ENCODE peak calls at places on chromosomes 2 and 18, in nine cellular contexts. One of them, this sample, is unnamed.
A peak's percentile ranks its signal among the peaks of the same experiment; 100 is the strongest.

GRCh38 chr2:117401582-117401981 is 412.9 kb upstream of the DDX18 start:
- DNase-seq in NCI-H510A: no peak
- DNase-seq in cerebellum: no peak
- DNase-seq in hypothalamus: no peak
- DNase-seq in T follicular helper cell: no peak
- DNase-seq in hepatocyte: no peak
- DNase-seq in activated CD8-positive, alpha-beta memory T cell treated with anti-CD3 and anti-CD28 coated beads for 4 hours: no peak
- DNase-seq in mesenteric fat pad: no peak
- DNase-seq in kidney tubule cell: no peak
- DNase-seq in this sample: no peak

GRCh38 chr18:32769242-32770180 is 3.3 kb downstream of the KLHL14 start:
- DNase-seq in hepatocyte: peak; percentile 26
- DNase-seq in NCI-H510A: peak; percentile 76
- DNase-seq in activated CD8-positive, alpha-beta memory T cell treated with anti-CD3 and anti-CD28 coated beads for 4 hours: no peak
- DNase-seq in mesenteric fat pad: no peak
- DNase-seq in hypothalamus: no peak
- DNase-seq in cerebellum: no peak
- DNase-seq in kidney tubule cell: no peak
- DNase-seq in T follicular helper cell: no peak
- DNase-seq in this sample: no peak

GRCh38 chr2:160205511-160205910 is 5.4 kb upstream of the ITGB6 start:
- DNase-seq in hypothalamus: no peak
- DNase-seq in NCI-H510A: no peak
- DNase-seq in kidney tubule cell: peak; percentile 100
- DNase-seq in mesenteric fat pad: no peak
- DNase-seq in T follicular helper cell: no peak
- DNase-seq in hepatocyte: peak; percentile 81
- DNase-seq in activated CD8-positive, alpha-beta memory T cell treated with anti-CD3 and anti-CD28 coated beads for 4 hours: no peak
- DNase-seq in cerebellum: no peak
- DNase-seq in this sample: peak; percentile 100

GRCh38 chr2:43075054-43075593 is 151.3 kb downstream of the ZFP36L2 start:
- DNase-seq in kidney tubule cell: peak; percentile 88
- DNase-seq in T follicular helper cell: no peak
- DNase-seq in activated CD8-positive, alpha-beta memory T cell treated with anti-CD3 and anti-CD28 coated beads for 4 hours: no peak
- DNase-seq in mesenteric fat pad: peak; percentile 90
- DNase-seq in hypothalamus: no peak
- DNase-seq in cerebellum: no peak
- DNase-seq in NCI-H510A: no peak
- DNase-seq in hepatocyte: peak; percentile 74
- DNase-seq in this sample: peak; percentile 100

GRCh38 chr2:25379535-25379934 is 37.8 kb upstream of the DNMT3A start:
- DNase-seq in cerebellum: no peak
- DNase-seq in activated CD8-positive, alpha-beta memory T cell treated with anti-CD3 and anti-CD28 coated beads for 4 hours: no peak
- DNase-seq in NCI-H510A: no peak
- DNase-seq in kidney tubule cell: no peak
- DNase-seq in mesenteric fat pad: peak; percentile 43
- DNase-seq in hepatocyte: peak; percentile 1
- DNase-seq in hypothalamus: no peak
- DNase-seq in T follicular helper cell: no peak
- DNase-seq in this sample: no peak

GRCh38 chr2:107020386-107020785 is 134.4 kb upstream of the ST6GAL2 start:
- DNase-seq in hepatocyte: no peak
- DNase-seq in hypothalamus: no peak
- DNase-seq in kidney tubule cell: no peak
- DNase-seq in mesenteric fat pad: no peak
- DNase-seq in cerebellum: no peak
- DNase-seq in activated CD8-positive, alpha-beta memory T cell treated with anti-CD3 and anti-CD28 coated beads for 4 hours: no peak
- DNase-seq in T follicular helper cell: no peak
- DNase-seq in NCI-H510A: no peak
- DNase-seq in this sample: no peak

GRCh38 chr2:236862526-236862925 is 223.2 kb upstream of the COPS8 start:
- DNase-seq in cerebellum: no peak
- DNase-seq in kidney tubule cell: no peak
- DNase-seq in hypothalamus: no peak
- DNase-seq in T follicular helper cell: no peak
- DNase-seq in mesenteric fat pad: peak; percentile 62
- DNase-seq in hepatocyte: no peak
- DNase-seq in NCI-H510A: no peak
- DNase-seq in activated CD8-positive, alpha-beta memory T cell treated with anti-CD3 and anti-CD28 coated beads for 4 hours: no peak
- DNase-seq in this sample: no peak

GRCh38 chr2:238684362-238685326 is 163.2 kb upstream of the TWIST2 start:
- DNase-seq in activated CD8-positive, alpha-beta memory T cell treated with anti-CD3 and anti-CD28 coated beads for 4 hours: no peak
- DNase-seq in NCI-H510A: no peak
- DNase-seq in hypothalamus: no peak
- DNase-seq in kidney tubule cell: peak; percentile 76
- DNase-seq in T follicular helper cell: no peak
- DNase-seq in cerebellum: no peak
- DNase-seq in hepatocyte: peak; percentile 79
- DNase-seq in mesenteric fat pad: no peak
- DNase-seq in this sample: peak; percentile 99

GRCh38 chr2:197240018-197240712 is 70.4 kb downstream of the ANKRD44 start:
- DNase-seq in hypothalamus: no peak
- DNase-seq in hepatocyte: no peak
- DNase-seq in cerebellum: no peak
- DNase-seq in NCI-H510A: no peak
- DNase-seq in mesenteric fat pad: no peak
- DNase-seq in kidney tubule cell: no peak
- DNase-seq in T follicular helper cell: no peak
- DNase-seq in activated CD8-positive, alpha-beta memory T cell treated with anti-CD3 and anti-CD28 coated beads for 4 hours: no peak
- DNase-seq in this sample: no peak

GRCh38 chr2:235500761-235501662 is 7.2 kb downstream of the AGAP1 start:
- DNase-seq in activated CD8-positive, alpha-beta memory T cell treated with anti-CD3 and anti-CD28 coated beads for 4 hours: no peak
- DNase-seq in mesenteric fat pad: no peak
- DNase-seq in hepatocyte: no peak
- DNase-seq in hypothalamus: no peak
- DNase-seq in kidney tubule cell: peak; percentile 65
- DNase-seq in cerebellum: no peak
- DNase-seq in T follicular helper cell: no peak
- DNase-seq in NCI-H510A: no peak
- DNase-seq in this sample: peak; percentile 51

GRCh38 chr2:63044360-63045327 is 6.0 kb upstream of the OTX1 start:
- DNase-seq in NCI-H510A: no peak
- DNase-seq in cerebellum: no peak
- DNase-seq in activated CD8-positive, alpha-beta memory T cell treated with anti-CD3 and anti-CD28 coated beads for 4 hours: no peak
- DNase-seq in hypothalamus: no peak
- DNase-seq in hepatocyte: no peak
- DNase-seq in kidney tubule cell: no peak
- DNase-seq in T follicular helper cell: no peak
- DNase-seq in mesenteric fat pad: no peak
- DNase-seq in this sample: no peak

GRCh38 chr2:161208527-161209139 is 48.4 kb downstream of the TANK start:
- DNase-seq in kidney tubule cell: peak; percentile 88
- DNase-seq in NCI-H510A: no peak
- DNase-seq in T follicular helper cell: no peak
- DNase-seq in activated CD8-positive, alpha-beta memory T cell treated with anti-CD3 and anti-CD28 coated beads for 4 hours: no peak
- DNase-seq in mesenteric fat pad: no peak
- DNase-seq in hepatocyte: peak; percentile 25
- DNase-seq in hypothalamus: no peak
- DNase-seq in cerebellum: no peak
- DNase-seq in this sample: peak; percentile 83

GRCh38 chr2:102112692-102113665 is 29.6 kb upstream of the IL1R1 start:
- DNase-seq in T follicular helper cell: no peak
- DNase-seq in activated CD8-positive, alpha-beta memory T cell treated with anti-CD3 and anti-CD28 coated beads for 4 hours: no peak
- DNase-seq in kidney tubule cell: peak; percentile 89
- DNase-seq in hypothalamus: no peak
- DNase-seq in mesenteric fat pad: no peak
- DNase-seq in cerebellum: no peak
- DNase-seq in NCI-H510A: no peak
- DNase-seq in hepatocyte: no peak
- DNase-seq in this sample: no peak

GRCh38 chr2:44335806-44336538 is 25.3 kb downstream of the PREPL start:
- DNase-seq in T follicular helper cell: no peak
- DNase-seq in activated CD8-positive, alpha-beta memory T cell treated with anti-CD3 and anti-CD28 coated beads for 4 hours: no peak
- DNase-seq in hepatocyte: no peak
- DNase-seq in kidney tubule cell: no peak
- DNase-seq in cerebellum: no peak
- DNase-seq in mesenteric fat pad: no peak
- DNase-seq in NCI-H510A: no peak
- DNase-seq in hypothalamus: no peak
- DNase-seq in this sample: no peak

GRCh38 chr2:127674241-127675209 is 805 bp downstream of the LIMS2 start:
- DNase-seq in cerebellum: no peak
- DNase-seq in activated CD8-positive, alpha-beta memory T cell treated with anti-CD3 and anti-CD28 coated beads for 4 hours: no peak
- DNase-seq in NCI-H510A: no peak
- DNase-seq in mesenteric fat pad: peak; percentile 90
- DNase-seq in hepatocyte: no peak
- DNase-seq in hypothalamus: no peak
- DNase-seq in kidney tubule cell: no peak
- DNase-seq in T follicular helper cell: no peak
- DNase-seq in this sample: no peak

GRCh38 chr2:8089596-8089995 is 592.3 kb upstream of the ID2 start:
- DNase-seq in NCI-H510A: no peak
- DNase-seq in hypothalamus: no peak
- DNase-seq in kidney tubule cell: peak; percentile 4
- DNase-seq in T follicular helper cell: no peak
- DNase-seq in cerebellum: no peak
- DNase-seq in hepatocyte: peak; percentile 66
- DNase-seq in mesenteric fat pad: no peak
- DNase-seq in activated CD8-positive, alpha-beta memory T cell treated with anti-CD3 and anti-CD28 coated beads for 4 hours: no peak
- DNase-seq in this sample: peak; percentile 77

GRCh38 chr2:84674586-84674985 is 158.3 kb downstream of the DNAH6 start:
- DNase-seq in hepatocyte: no peak
- DNase-seq in hypothalamus: no peak
- DNase-seq in kidney tubule cell: no peak
- DNase-seq in T follicular helper cell: no peak
- DNase-seq in mesenteric fat pad: no peak
- DNase-seq in cerebellum: no peak
- DNase-seq in activated CD8-positive, alpha-beta memory T cell treated with anti-CD3 and anti-CD28 coated beads for 4 hours: no peak
- DNase-seq in NCI-H510A: no peak
- DNase-seq in this sample: no peak

GRCh38 chr2:95015261-95015918 is 10.1 kb upstream of the MAL start:
- DNase-seq in NCI-H510A: no peak
- DNase-seq in mesenteric fat pad: no peak
- DNase-seq in T follicular helper cell: no peak
- DNase-seq in activated CD8-positive, alpha-beta memory T cell treated with anti-CD3 and anti-CD28 coated beads for 4 hours: no peak
- DNase-seq in hepatocyte: no peak
- DNase-seq in kidney tubule cell: no peak
- DNase-seq in hypothalamus: no peak
- DNase-seq in cerebellum: no peak
- DNase-seq in this sample: no peak

GRCh38 chr2:218286570-218287459 is 5.5 kb downstream of the TMBIM1 start:
- DNase-seq in hypothalamus: peak; percentile 81
- DNase-seq in cerebellum: peak; percentile 95
- DNase-seq in activated CD8-positive, alpha-beta memory T cell treated with anti-CD3 and anti-CD28 coated beads for 4 hours: peak; percentile 75
- DNase-seq in NCI-H510A: peak; percentile 62
- DNase-seq in T follicular helper cell: peak; percentile 74
- DNase-seq in kidney tubule cell: peak; percentile 95
- DNase-seq in mesenteric fat pad: no peak
- DNase-seq in hepatocyte: peak; percentile 97
- DNase-seq in this sample: peak; percentile 97

GRCh38 chr2:43317680-43318079 is 91.3 kb upstream of the ZFP36L2 start:
- DNase-seq in mesenteric fat pad: no peak
- DNase-seq in activated CD8-positive, alpha-beta memory T cell treated with anti-CD3 and anti-CD28 coated beads for 4 hours: no peak
- DNase-seq in NCI-H510A: no peak
- DNase-seq in hypothalamus: no peak
- DNase-seq in hepatocyte: no peak
- DNase-seq in cerebellum: no peak
- DNase-seq in kidney tubule cell: no peak
- DNase-seq in T follicular helper cell: no peak
- DNase-seq in this sample: peak; percentile 22

GRCh38 chr18:64019922-64020756 is 50.3 kb downstream of the SERPINB8 start:
- DNase-seq in hepatocyte: no peak
- DNase-seq in mesenteric fat pad: no peak
- DNase-seq in NCI-H510A: no peak
- DNase-seq in cerebellum: no peak
- DNase-seq in hypothalamus: no peak
- DNase-seq in kidney tubule cell: peak; percentile 7
- DNase-seq in activated CD8-positive, alpha-beta memory T cell treated with anti-CD3 and anti-CD28 coated beads for 4 hours: no peak
- DNase-seq in T follicular helper cell: no peak
- DNase-seq in this sample: no peak

GRCh38 chr2:109637749-109638570 is 23.8 kb downstream of the SOWAHC start:
- DNase-seq in mesenteric fat pad: no peak
- DNase-seq in cerebellum: no peak
- DNase-seq in kidney tubule cell: no peak
- DNase-seq in T follicular helper cell: no peak
- DNase-seq in hepatocyte: no peak
- DNase-seq in hypothalamus: no peak
- DNase-seq in activated CD8-positive, alpha-beta memory T cell treated with anti-CD3 and anti-CD28 coated beads for 4 hours: no peak
- DNase-seq in NCI-H510A: no peak
- DNase-seq in this sample: peak; percentile 85

GRCh38 chr2:37375721-37376399 is 31.4 kb downstream of the QPCT start:
- DNase-seq in NCI-H510A: no peak
- DNase-seq in cerebellum: no peak
- DNase-seq in T follicular helper cell: no peak
- DNase-seq in activated CD8-positive, alpha-beta memory T cell treated with anti-CD3 and anti-CD28 coated beads for 4 hours: no peak
- DNase-seq in hepatocyte: no peak
- DNase-seq in kidney tubule cell: no peak
- DNase-seq in hypothalamus: no peak
- DNase-seq in mesenteric fat pad: no peak
- DNase-seq in this sample: no peak

GRCh38 chr2:71122917-71123316 is 7.1 kb downstream of the MCEE start:
- DNase-seq in NCI-H510A: no peak
- DNase-seq in hepatocyte: no peak
- DNase-seq in mesenteric fat pad: no peak
- DNase-seq in hypothalamus: no peak
- DNase-seq in kidney tubule cell: no peak
- DNase-seq in T follicular helper cell: no peak
- DNase-seq in cerebellum: no peak
- DNase-seq in activated CD8-positive, alpha-beta memory T cell treated with anti-CD3 and anti-CD28 coated beads for 4 hours: no peak
- DNase-seq in this sample: peak; percentile 33

GRCh38 chr2:157301323-157301722 is 24.3 kb downstream of the ERMN start:
- DNase-seq in hypothalamus: no peak
- DNase-seq in hepatocyte: no peak
- DNase-seq in cerebellum: no peak
- DNase-seq in mesenteric fat pad: no peak
- DNase-seq in T follicular helper cell: no peak
- DNase-seq in NCI-H510A: no peak
- DNase-seq in kidney tubule cell: no peak
- DNase-seq in activated CD8-positive, alpha-beta memory T cell treated with anti-CD3 and anti-CD28 coated beads for 4 hours: no peak
- DNase-seq in this sample: no peak

GRCh38 chr2:200319587-200320337 is 13.3 kb downstream of the SPATS2L start:
- DNase-seq in NCI-H510A: no peak
- DNase-seq in activated CD8-positive, alpha-beta memory T cell treated with anti-CD3 and anti-CD28 coated beads for 4 hours: no peak
- DNase-seq in hypothalamus: no peak
- DNase-seq in mesenteric fat pad: no peak
- DNase-seq in cerebellum: no peak
- DNase-seq in hepatocyte: peak; percentile 35
- DNase-seq in kidney tubule cell: peak; percentile 82
- DNase-seq in T follicular helper cell: no peak
- DNase-seq in this sample: peak; percentile 90

GRCh38 chr2:186572705-186573104 is 17.2 kb upstream of the ITGAV start:
- DNase-seq in NCI-H510A: no peak
- DNase-seq in hypothalamus: no peak
- DNase-seq in cerebellum: no peak
- DNase-seq in hepatocyte: no peak
- DNase-seq in T follicular helper cell: no peak
- DNase-seq in activated CD8-positive, alpha-beta memory T cell treated with anti-CD3 and anti-CD28 coated beads for 4 hours: no peak
- DNase-seq in kidney tubule cell: peak; percentile 80
- DNase-seq in mesenteric fat pad: no peak
- DNase-seq in this sample: peak; percentile 96

GRCh38 chr2:127106457-127106997 is 427 bp downstream of the BIN1 start:
- DNase-seq in kidney tubule cell: peak; percentile 38
- DNase-seq in hypothalamus: no peak
- DNase-seq in mesenteric fat pad: peak; percentile 89
- DNase-seq in activated CD8-positive, alpha-beta memory T cell treated with anti-CD3 and anti-CD28 coated beads for 4 hours: no peak
- DNase-seq in NCI-H510A: no peak
- DNase-seq in T follicular helper cell: no peak
- DNase-seq in cerebellum: no peak
- DNase-seq in hepatocyte: peak; percentile 51
- DNase-seq in this sample: no peak

GRCh38 chr2:43327119-43327518 is 100.7 kb upstream of the ZFP36L2 start:
- DNase-seq in mesenteric fat pad: no peak
- DNase-seq in cerebellum: no peak
- DNase-seq in NCI-H510A: no peak
- DNase-seq in hypothalamus: no peak
- DNase-seq in T follicular helper cell: no peak
- DNase-seq in activated CD8-positive, alpha-beta memory T cell treated with anti-CD3 and anti-CD28 coated beads for 4 hours: no peak
- DNase-seq in hepatocyte: no peak
- DNase-seq in kidney tubule cell: no peak
- DNase-seq in this sample: no peak

GRCh38 chr2:240226672-240227537 is 86.4 kb upstream of the OTOS start:
- DNase-seq in activated CD8-positive, alpha-beta memory T cell treated with anti-CD3 and anti-CD28 coated beads for 4 hours: no peak
- DNase-seq in hypothalamus: no peak
- DNase-seq in mesenteric fat pad: peak; percentile 76
- DNase-seq in NCI-H510A: no peak
- DNase-seq in hepatocyte: no peak
- DNase-seq in kidney tubule cell: no peak
- DNase-seq in T follicular helper cell: no peak
- DNase-seq in cerebellum: no peak
- DNase-seq in this sample: no peak